ENCODE peak calls at places on chromosomes 2 and 18, in eight cellular contexts. B is left ventricle myocardium inferior, I is choroid plexus epithelial cell, O is neural progenitor cell, S is AG04450, K is spleen, R is kidney epithelial cell, W is IMR-90. N is an unnamed sample.

GRCh38 chr2:217797170-217797569 is 205.6 kb downstream of the TNS1 start:
- DNase-seq in B (peak), I (no peak), O (no peak), S (no peak), K (peak), R (no peak), W (no peak), N (no peak)

GRCh38 chr2:54482725-54483124 is 26.6 kb downstream of the SPTBN1 start:
- DNase-seq in B (no peak), I (peak), O (peak), S (peak), K (no peak), R (no peak), W (peak), N (peak)

GRCh38 chr2:144554811-144555210 is 34.9 kb upstream of the ZEB2 start:
- DNase-seq in B (no peak), I (no peak), O (no peak), S (no peak), K (no peak), R (no peak), W (no peak), N (no peak)

GRCh38 chr18:60146220-60146960 is 226.2 kb downstream of the MC4R start:
- DNase-seq in B (no peak), I (peak), O (no peak), S (no peak), K (no peak), R (no peak), W (no peak), N (peak)

GRCh38 chr2:180753809-180754761 is 226.3 kb upstream of the UBE2E3 start:
- DNase-seq in B (no peak), I (peak), O (no peak), S (peak), K (no peak), R (peak), W (peak), N (no peak)

GRCh38 chr2:188348974-188349500 is 57.4 kb downstream of the GULP1 start:
- DNase-seq in B (no peak), I (no peak), O (no peak), S (no peak), K (no peak), R (no peak), W (peak), N (no peak)

GRCh38 chr2:6764968-6765723 is 100.6 kb downstream of the CMPK2 start:
- DNase-seq in B (no peak), I (no peak), O (no peak), S (no peak), K (no peak), R (no peak), W (no peak), N (no peak)

GRCh38 chr2:240319855-240320560 is 115.5 kb upstream of the GPC1 start:
- DNase-seq in B (no peak), I (peak), O (peak), S (peak), K (no peak), R (peak), W (peak), N (peak)

GRCh38 chr2:11568436-11568835 is 34.6 kb downstream of the GREB1 start:
- DNase-seq in B (no peak), I (no peak), O (no peak), S (no peak), K (peak), R (no peak), W (no peak), N (no peak)

GRCh38 chr2:47617523-47618271 is 165.2 kb upstream of the MSH6 start:
- DNase-seq in B (no peak), I (no peak), O (no peak), S (no peak), K (peak), R (no peak), W (no peak), N (no peak)

GRCh38 chr2:229414631-229415030 is 143.5 kb upstream of the PID1 start:
- DNase-seq in B (no peak), I (no peak), O (no peak), S (no peak), K (no peak), R (no peak), W (no peak), N (no peak)

GRCh38 chr2:17470855-17471641 is 47.2 kb downstream of the RAD51AP2 start:
- DNase-seq in B (no peak), I (peak), O (peak), S (peak), K (no peak), R (no peak), W (peak), N (peak)

GRCh38 chr2:206800501-206801416 is 35.4 kb downstream of the FASTKD2 start:
- DNase-seq in B (peak), I (peak), O (peak), S (peak), K (no peak), R (peak), W (peak), N (peak)

GRCh38 chr2:53970095-53970897 is 497 bp downstream of the PSME4 start:
- DNase-seq in B (peak), I (peak), O (peak), S (no peak), K (no peak), R (no peak), W (peak), N (peak)

GRCh38 chr18:31942301-31942998 is 478 bp downstream of the TRAPPC8 start:
- DNase-seq in B (no peak), I (peak), O (peak), S (no peak), K (peak), R (no peak), W (peak), N (peak)

GRCh38 chr2:172430671-172431070 is 3.3 kb downstream of the ITGA6 start:
- DNase-seq in B (no peak), I (no peak), O (no peak), S (no peak), K (no peak), R (peak), W (peak), N (no peak)

GRCh38 chr2:237669129-237669627 is 41.8 kb downstream of the LRRFIP1 start:
- DNase-seq in B (no peak), I (no peak), O (no peak), S (no peak), K (no peak), R (no peak), W (no peak), N (no peak)

GRCh38 chr18:9619545-9619944 is 5.2 kb upstream of the PPP4R1 start:
- DNase-seq in B (no peak), I (peak), O (no peak), S (peak), K (no peak), R (no peak), W (peak), N (peak)

GRCh38 chr2:98924038-98924437 is 12.0 kb downstream of the CRACDL start:
- DNase-seq in B (no peak), I (no peak), O (no peak), S (no peak), K (no peak), R (no peak), W (no peak), N (no peak)

GRCh38 chr2:47479863-47480262 is 76.9 kb downstream of the MSH2 start:
- DNase-seq in B (no peak), I (no peak), O (no peak), S (no peak), K (no peak), R (no peak), W (no peak), N (no peak)

GRCh38 chr2:10658041-10658913 is 31.5 kb downstream of the NOL10 start:
- DNase-seq in B (no peak), I (peak), O (no peak), S (peak), K (no peak), R (peak), W (peak), N (peak)

GRCh38 chr2:239323473-239323872 is 77.3 kb downstream of the HDAC4 start:
- DNase-seq in B (no peak), I (no peak), O (no peak), S (no peak), K (peak), R (no peak), W (no peak), N (no peak)

GRCh38 chr2:192473331-192473730 is 278.6 kb upstream of the TMEFF2 start:
- DNase-seq in B (no peak), I (no peak), O (no peak), S (no peak), K (no peak), R (no peak), W (no peak), N (no peak)

GRCh38 chr18:6795307-6795706 is 65.8 kb downstream of the ARHGAP28 start:
- DNase-seq in B (no peak), I (peak), O (no peak), S (peak), K (no peak), R (no peak), W (peak), N (peak)

GRCh38 chr2:223046470-223047053 is 5.4 kb upstream of the KCNE4 start:
- DNase-seq in B (no peak), I (no peak), O (no peak), S (no peak), K (no peak), R (no peak), W (no peak), N (no peak)

DNA sequence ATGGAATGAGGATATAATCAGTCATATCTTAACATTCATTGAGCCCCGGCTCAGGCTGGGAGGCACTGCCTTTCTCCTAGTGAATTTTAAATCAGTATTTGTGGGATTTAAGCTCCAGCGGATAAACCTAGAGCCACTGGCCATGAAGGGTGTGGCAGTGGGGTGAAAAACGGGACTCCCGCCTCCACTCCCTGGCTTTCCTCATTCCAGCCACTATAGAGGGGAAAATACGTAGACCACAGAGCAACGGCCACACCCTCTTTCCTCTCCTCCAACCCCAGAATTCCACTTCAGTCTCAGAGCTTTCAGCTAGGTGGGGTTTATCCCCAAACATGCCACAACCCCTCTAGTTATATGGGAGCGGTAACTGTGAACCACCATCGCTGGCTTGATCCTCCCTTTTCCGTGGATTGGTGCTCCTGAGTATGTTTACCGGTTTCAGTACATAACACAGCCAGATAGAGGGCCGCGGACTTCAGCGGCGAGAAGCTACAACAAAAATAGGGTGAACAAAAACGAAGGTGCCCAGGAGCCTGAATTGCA is 70.6 kb upstream of the ITGB6 start:
- DNase-seq in B (no peak), I (no peak), O (no peak), S (no peak), K (no peak), R (no peak), W (no peak), N (no peak)
- TF ChIP-seq CTCF in B (no peak), I (no peak), O (no peak), S (no peak), K (no peak), R (no peak), W (no peak), N (peak)

DNA sequence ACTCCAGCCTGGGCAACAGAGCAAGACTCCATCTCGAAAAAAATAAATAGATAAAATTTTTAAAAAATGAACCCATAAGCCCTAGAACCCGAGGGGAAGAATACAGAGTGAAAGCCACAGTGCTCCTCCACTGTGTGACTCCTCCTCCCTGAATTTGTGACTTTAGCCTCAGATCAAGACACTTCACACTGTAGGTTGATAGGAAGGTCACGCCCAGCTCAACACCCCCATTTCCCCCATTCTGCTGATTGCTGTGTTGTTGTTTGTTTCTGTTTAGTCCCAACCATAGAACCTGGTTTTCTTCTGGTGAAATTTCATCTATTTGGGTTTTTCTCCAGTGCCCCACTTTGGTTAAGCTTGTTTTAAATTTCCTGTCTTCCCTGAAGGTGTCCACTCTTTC is 102.2 kb downstream of the VIT start:
- DNase-seq in B (no peak), I (no peak), O (no peak), S (no peak), K (no peak), R (no peak), W (no peak), N (no peak)
- H3K4me3 ChIP-seq in B (no peak), I (no peak), O (no peak), S (no peak), K (no peak), R (no peak), W (no peak), N (no peak)

GRCh38 chr18:52341617-52342381 is 1.8 kb downstream of the DCC start:
- DNase-seq in B (no peak), I (peak), O (peak), S (no peak), K (no peak), R (no peak), W (no peak), N (peak)

GRCh38 chr18:52343731-52344340 is 3.8 kb downstream of the DCC start:
- DNase-seq in B (no peak), I (no peak), O (no peak), S (no peak), K (no peak), R (no peak), W (no peak), N (no peak)

GRCh38 chr18:52345428-52345827 is 5.4 kb downstream of the DCC start:
- DNase-seq in B (no peak), I (no peak), O (no peak), S (no peak), K (no peak), R (no peak), W (no peak), N (no peak)

GRCh38 chr18:52340466-52341378 is 725 bp downstream of the DCC start:
- DNase-seq in B (no peak), I (peak), O (peak), S (no peak), K (no peak), R (no peak), W (no peak), N (peak)

GRCh38 chr18:52343138-52343537 is 3.1 kb downstream of the DCC start:
- DNase-seq in B (no peak), I (peak), O (peak), S (no peak), K (no peak), R (no peak), W (peak), N (peak)
- TF ChIP-seq CTCF in B (no peak), I (peak), O (peak), S (peak), K (no peak), R (peak), W (no peak), N (no peak)

DNA sequence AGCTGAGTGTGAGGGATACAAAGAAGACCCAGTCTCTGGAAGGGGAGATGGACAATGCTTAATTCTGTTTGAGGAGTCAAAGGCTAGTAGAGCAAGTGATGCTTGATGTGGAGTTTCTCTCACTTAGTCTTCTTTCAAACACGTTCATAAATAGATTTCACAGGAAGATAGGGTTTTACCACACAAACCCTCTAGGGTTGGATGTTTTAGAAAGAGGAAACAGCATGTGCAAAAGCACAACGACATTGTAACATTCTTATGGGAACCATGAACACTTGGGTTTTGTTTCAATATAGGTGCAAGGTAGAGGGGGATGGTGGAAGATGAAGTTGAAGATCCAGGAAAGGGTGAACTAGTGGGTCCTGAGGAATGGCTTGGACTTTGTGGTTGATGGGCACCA is 10.8 kb upstream of the EFEMP1 start:
- DNase-seq in B (no peak), I (no peak), O (no peak), S (no peak), K (no peak), R (no peak), W (no peak), N (no peak)
- H3K4me3 ChIP-seq in B (no peak), I (no peak), O (no peak), S (no peak), K (no peak), R (no peak), W (no peak), N (no peak)

DNA sequence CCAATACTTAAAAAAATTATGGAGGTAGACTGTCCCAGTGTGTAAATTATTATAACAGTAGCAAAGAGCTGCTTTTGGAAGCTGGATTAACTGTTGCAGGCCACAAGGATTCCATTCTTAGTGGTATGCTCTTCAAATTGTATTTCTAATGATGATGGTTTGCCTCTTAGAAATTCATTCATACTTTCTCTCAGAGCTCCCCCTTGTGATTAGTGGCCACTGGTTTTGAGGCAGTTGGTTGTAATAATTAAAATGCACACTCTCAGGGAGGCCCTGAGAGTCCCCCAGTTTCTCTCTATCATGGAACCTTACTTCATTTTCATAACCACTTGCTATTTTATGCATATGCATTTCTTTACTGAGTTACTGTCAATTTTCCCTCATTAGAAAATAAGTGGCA is 122.5 kb downstream of the PLA2R1 start:
- DNase-seq in B (no peak), I (peak), O (no peak), S (no peak), K (no peak), R (no peak), W (peak), N (peak)
- TF ChIP-seq CTCF in B (peak), I (peak), O (peak), S (peak), K (no peak), R (peak), W (peak), N (peak)

GRCh38 chr18:62751341-62751821 is 36.0 kb downstream of the PHLPP1 start:
- DNase-seq in B (no peak), I (peak), O (peak), S (no peak), K (no peak), R (no peak), W (peak), N (peak)
- H3K4me3 ChIP-seq in B (no peak), I (no peak), O (peak), S (no peak), K (no peak), R (no peak), W (no peak), N (no peak)

GRCh38 chr2:106596844-106597243 is 109.7 kb downstream of the CD8B2 start:
- DNase-seq in B (no peak), I (peak), O (peak), S (no peak), K (no peak), R (no peak), W (peak), N (no peak)
- TF ChIP-seq CTCF in B (peak), I (peak), O (peak), S (peak), K (peak), R (peak), W (peak), N (peak)

GRCh38 chr18:57434177-57434535 is 1.0 kb upstream of the ONECUT2 start:
- DNase-seq in B (no peak), I (no peak), O (peak), S (no peak), K (no peak), R (no peak), W (no peak), N (no peak)
- H3K4me3 ChIP-seq in B (peak), I (no peak), O (peak), S (no peak), K (no peak), R (no peak), W (no peak), N (peak)

DNA sequence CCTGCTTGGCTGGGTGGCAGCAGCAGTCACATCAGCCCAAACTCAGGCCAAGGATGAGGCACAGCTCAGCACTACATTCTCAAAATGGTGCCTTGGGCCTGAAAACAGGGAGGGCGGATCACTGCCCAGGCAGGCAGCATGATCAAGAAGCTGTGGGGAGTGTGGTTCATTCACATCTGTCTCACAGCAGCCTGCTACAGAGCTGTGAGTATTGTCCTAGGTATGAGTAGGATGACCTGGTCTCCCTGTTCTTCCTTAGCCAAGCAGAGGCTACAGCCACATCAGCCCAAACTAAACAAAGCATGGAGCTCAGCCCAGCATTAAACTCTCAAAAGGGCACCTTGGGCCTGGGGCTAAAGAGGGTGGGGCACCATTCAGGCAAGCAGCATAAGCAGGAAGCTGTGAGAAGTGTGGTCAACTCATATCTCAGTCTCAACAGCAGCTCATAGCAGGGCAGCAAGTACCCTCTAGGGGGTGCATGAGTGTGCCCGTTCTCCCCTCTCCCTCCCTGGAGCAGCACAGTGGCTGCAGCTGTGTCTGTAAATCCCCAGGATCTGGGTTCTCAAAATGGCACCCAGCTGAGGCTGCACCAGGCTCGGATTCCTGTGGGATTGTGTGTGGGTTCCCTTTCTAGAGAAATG is 139.6 kb downstream of the TRABD2A start:
- DNase-seq in B (no peak), I (peak), O (peak), S (no peak), K (peak), R (no peak), W (peak), N (peak)
- TF ChIP-seq CTCF in B (peak), I (peak), O (peak), S (peak), K (peak), R (peak), W (peak), N (peak)

DNA sequence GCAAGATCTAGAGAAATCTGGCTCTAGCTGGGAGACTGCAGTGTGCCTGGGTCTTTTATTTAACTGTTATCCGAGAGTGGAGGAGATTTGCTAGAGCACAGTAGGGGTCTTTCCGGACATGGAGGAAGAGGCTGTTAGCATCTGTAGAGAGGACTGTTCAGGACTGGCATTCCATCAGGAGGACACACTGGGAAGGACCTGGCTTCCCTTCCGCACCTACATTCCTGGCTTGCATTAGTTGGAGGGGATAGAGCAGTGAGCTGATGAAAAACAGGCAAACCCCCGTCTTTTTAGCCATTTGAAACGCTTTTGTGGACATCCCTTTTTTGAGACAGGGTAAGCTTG is 874 bp upstream of the PIEZO2 start:
- DNase-seq in B (no peak), I (no peak), O (peak), S (no peak), K (no peak), R (no peak), W (no peak), N (no peak)
- H3K4me3 ChIP-seq in B (no peak), I (peak), O (peak), S (no peak), K (no peak), R (no peak), W (no peak), N (no peak)

N was measured in fibroblast of pulmonary artery.